ENCODE peak calls at places on chromosomes 4 and X, in five cellular contexts. L is WTC11, S is lung, G is BJ, O is HCEC 1CT. X is an unnamed sample.

GRCh38 chr4:26273308-26273980 is 47.4 kb upstream of the RBPJ start:
- DNase-seq in L (no peak), S (peak; percentile 50), G (no peak), O (no peak), X (peak; percentile 75)

GRCh38 chrX:100098660-100099375 is 311.3 kb downstream of the PCDH19 start:
- DNase-seq in L (no peak), S (no peak), G (peak; percentile 12), O (no peak), X (no peak)

GRCh38 chr4:92303621-92304027 is at the start of gene GRID2:
- DNase-seq in L (peak; percentile 83), S (no peak), G (no peak), O (no peak), X (peak; percentile 91)

GRCh38 chr4:3388461-3389185 is 53.1 kb upstream of the HGFAC start:
- DNase-seq in L (no peak), S (no peak), G (peak; percentile 68), O (peak; percentile 61), X (peak; percentile 59)

GRCh38 chrX:45009371-45010000 is 136.5 kb downstream of the KDM6A start:
- DNase-seq in L (no peak), S (no peak), G (peak; percentile 11), O (peak; percentile 10), X (no peak)

GRCh38 chr4:38762560-38762959 is 20.2 kb downstream of the TLR10 start:
- DNase-seq in L (no peak), S (no peak), G (no peak), O (no peak), X (peak; percentile 43)

GRCh38 chr4:173521474-173522159 is 8.4 kb downstream of the HAND2 start:
- DNase-seq in L (no peak), S (no peak), G (no peak), O (no peak), X (no peak)

GRCh38 chr4:97366661-97367060 is 776.6 kb downstream of the STPG2 start:
- DNase-seq in L (no peak), S (no peak), G (no peak), O (no peak), X (no peak)

GRCh38 chrX:143633530-143634372 is 2.1 kb downstream of the SLITRK4 start:
- DNase-seq in L (no peak), S (no peak), G (no peak), O (no peak), X (peak; percentile 66)

GRCh38 chr4:116303736-116304188 is 781.6 kb downstream of the TRAM1L1 start:
- DNase-seq in L (no peak), S (no peak), G (no peak), O (no peak), X (no peak)

GRCh38 chr4:153880983-153881382 is 92.1 kb upstream of the SFRP2 start:
- DNase-seq in L (no peak), S (no peak), G (no peak), O (no peak), X (no peak)